ENCODE peak calls at places on chromosomes 5 and 9, in six cellular contexts. Y is H1, X is trophoblast cell, P is IMR-90, T is mesenchymal stem cell, V is neuronal stem cell. H is an unnamed sample.

GRCh38 chr9:89422151-89422918 is 75.6 kb downstream of the SEMA4D start:
- DNase-seq in V (no peak), T (peak), X (peak), P (peak), Y (no peak), H (no peak)

GRCh38 chr5:129856325-129856724 is 47.9 kb upstream of the CHSY3 start:
- DNase-seq in V (no peak), X (no peak), Y (no peak), T (no peak), P (no peak), H (no peak)

GRCh38 chr9:79698988-79699387 is 127.2 kb downstream of the TLE4 start:
- DNase-seq in T (no peak), V (no peak), X (no peak), P (no peak), Y (no peak), H (no peak)

GRCh38 chr5:177390363-177391300 is 6.4 kb downstream of the SLC34A1 start:
- DNase-seq in Y (peak), V (peak), X (peak), T (peak), P (peak), H (peak)

GRCh38 chr5:171316258-171317121 is 7.4 kb downstream of the TLX3 start:
- DNase-seq in X (no peak), T (peak), Y (peak), P (peak), V (no peak), H (peak)

GRCh38 chr5:13591621-13592020 is 352.9 kb downstream of the DNAH5 start:
- DNase-seq in T (peak), Y (no peak), P (peak), X (no peak), V (no peak), H (no peak)

GRCh38 chr5:130642461-130642860 is 522.6 kb downstream of the HINT1 start:
- DNase-seq in Y (no peak), X (no peak), V (no peak), P (no peak), T (no peak), H (no peak)

GRCh38 chr9:73565026-73565425 is 413.4 kb downstream of the ANXA1 start:
- DNase-seq in P (no peak), X (no peak), Y (no peak), V (no peak), T (no peak), H (no peak)

GRCh38 chr5:78761831-78762230 is 113.3 kb upstream of the LHFPL2 start:
- DNase-seq in P (no peak), Y (no peak), X (no peak), T (no peak), V (no peak), H (no peak)

GRCh38 chr9:101138516-101138915 is 110.0 kb downstream of the PLPPR1 start:
- DNase-seq in P (no peak), V (no peak), X (no peak), Y (no peak), T (no peak), H (no peak)

GRCh38 chr5:180591249-180591887 is at the start of gene SCGB3A1:
- DNase-seq in P (no peak), Y (peak), X (no peak), V (no peak), T (no peak), H (no peak)

GRCh38 chr9:133090187-133090586 is 28.4 kb downstream of the CEL start:
- DNase-seq in V (no peak), X (no peak), T (no peak), P (no peak), Y (no peak), H (no peak)

GRCh38 chr5:170903075-170903474 is 41.3 kb downstream of the RANBP17 start:
- DNase-seq in Y (peak), X (no peak), P (no peak), V (no peak), T (no peak), H (peak)

GRCh38 chr5:119435436-119436132 is 16.7 kb upstream of the HSD17B4 start:
- DNase-seq in V (no peak), T (peak), P (peak), X (peak), Y (peak), H (peak)

GRCh38 chr5:76542887-76543690 is 80.1 kb downstream of the F2RL2 start:
- DNase-seq in P (peak), X (peak), Y (no peak), T (peak), V (no peak), H (no peak)

GRCh38 chr5:178392386-178392785 is 159.8 kb upstream of the PHYKPL start:
- DNase-seq in V (no peak), Y (no peak), X (no peak), P (no peak), T (no peak), H (no peak)

GRCh38 chr5:154107010-154107409 is 68.2 kb downstream of the MFAP3 start:
- DNase-seq in P (no peak), V (no peak), Y (no peak), X (no peak), T (no peak), H (no peak)

GRCh38 chr9:2403701-2404100 is 217.9 kb upstream of the VLDLR start:
- DNase-seq in V (no peak), X (peak), T (peak), P (no peak), Y (no peak), H (no peak)

GRCh38 chr9:20683351-20684034 is 566 bp upstream of the FOCAD start:
- DNase-seq in T (peak), P (peak), V (no peak), X (peak), Y (no peak), H (no peak)

GRCh38 chr5:170552486-170553122 is 48.8 kb downstream of the KCNIP1 start:
- DNase-seq in V (peak), Y (no peak), P (peak), T (peak), X (no peak), H (peak)

GRCh38 chr9:4292781-4293180 is 7.1 kb downstream of the GLIS3 start:
- DNase-seq in V (no peak), T (no peak), P (peak), Y (no peak), X (peak), H (no peak)

GRCh38 chr9:110073356-110073666 is 134.6 kb downstream of the C9orf152 start:
- DNase-seq in V (no peak), P (no peak), T (no peak), X (no peak), Y (no peak), H (no peak)

GRCh38 chr5:175872287-175873089 is 1.1 kb downstream of the CPLX2 start:
- DNase-seq in P (no peak), X (no peak), V (no peak), Y (peak), T (no peak), H (peak)

GRCh38 chr9:135945969-135946368 is 15.2 kb downstream of the UBAC1 start:
- DNase-seq in P (no peak), Y (no peak), T (peak), X (peak), V (no peak), H (no peak)

GRCh38 chr5:77928776-77929175 is 152.6 kb upstream of the TBCA start:
- DNase-seq in Y (no peak), P (no peak), V (no peak), X (no peak), T (no peak), H (no peak)

GRCh38 chr9:116985636-116986414 is 298.7 kb downstream of the TRIM32 start:
- DNase-seq in X (no peak), T (no peak), Y (no peak), V (no peak), P (no peak), H (no peak)

GRCh38 chr9:127589955-127590370 is 22.1 kb upstream of the STXBP1 start:
- DNase-seq in V (peak), X (peak), Y (peak), P (peak), T (peak), H (peak)

GRCh38 chr5:59712836-59713487 is 180.6 kb downstream of the PDE4D start:
- DNase-seq in X (no peak), Y (no peak), T (no peak), P (no peak), V (peak), H (no peak)

GRCh38 chr5:124156408-124157027 is 589.9 kb downstream of the ZNF608 start:
- DNase-seq in Y (no peak), P (peak), V (no peak), X (no peak), T (peak), H (no peak)

GRCh38 chr5:44740655-44741054 is 68.1 kb upstream of the MRPS30 start:
- DNase-seq in P (no peak), V (no peak), T (no peak), X (no peak), Y (no peak), H (no peak)

DNA sequence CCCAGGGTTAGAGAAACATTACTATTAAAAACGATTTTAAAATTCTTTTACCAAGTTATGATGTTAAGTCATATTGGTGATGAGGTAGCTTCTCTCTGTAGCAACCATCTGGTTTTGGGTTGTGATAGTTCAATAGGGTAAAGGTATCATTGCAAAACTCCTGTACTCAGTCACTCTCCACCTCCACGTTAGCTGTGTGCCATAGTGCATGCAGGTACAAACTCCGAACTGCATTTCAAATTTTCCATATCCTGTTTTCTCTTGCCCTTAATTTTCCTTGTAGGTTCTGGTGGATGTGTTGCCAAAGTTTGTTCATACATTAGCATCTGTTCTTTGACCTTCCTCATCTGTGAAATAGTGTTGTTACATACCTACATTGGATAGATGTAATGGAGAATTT is 53.1 kb upstream of the ARRDC3 start:
- DNase-seq in T (no peak), P (no peak), X (peak), Y (no peak), V (no peak), H (no peak)
- H4K91ac ChIP-seq in T (no peak), P (no peak), X (no peak), Y (no peak), V (no peak), H (no peak)

GRCh38 chr5:39109616-39110015 is 35.4 kb upstream of the RICTOR start:
- DNase-seq in X (no peak), P (no peak), V (no peak), Y (no peak), T (no peak), H (no peak)

GRCh38 chr5:39106332-39106731 is 32.1 kb upstream of the RICTOR start:
- DNase-seq in P (peak), X (peak), T (peak), V (no peak), Y (no peak), H (no peak)

GRCh38 chr5:39108987-39109386 is 34.8 kb upstream of the RICTOR start:
- DNase-seq in X (no peak), T (no peak), Y (no peak), P (no peak), V (no peak), H (no peak)

GRCh38 chr5:39104221-39104620 is 30.0 kb upstream of the RICTOR start:
- DNase-seq in X (peak), T (no peak), V (no peak), Y (no peak), P (no peak), H (no peak)

GRCh38 chr5:39107350-39107749 is 33.2 kb upstream of the RICTOR start:
- DNase-seq in V (no peak), P (no peak), X (no peak), Y (no peak), T (no peak), H (no peak)
- H4K91ac ChIP-seq in V (no peak), P (no peak), X (no peak), Y (no peak), T (no peak), H (no peak)

GRCh38 chr9:32335127-32335526 is 49.3 kb upstream of the ACO1 start:
- DNase-seq in X (peak), Y (no peak), P (no peak), T (no peak), V (no peak), H (no peak)
- H4K91ac ChIP-seq in X (no peak), Y (no peak), P (no peak), T (no peak), V (no peak), H (no peak)

GRCh38 chr9:35000535-35001284 is 11.2 kb downstream of the DNAJB5 start:
- DNase-seq in P (peak), V (no peak), X (peak), Y (no peak), T (peak), H (peak)
- H4K91ac ChIP-seq in P (peak), V (no peak), X (peak), Y (no peak), T (no peak), H (no peak)

GRCh38 chr9:21936161-21936560 is 58.0 kb downstream of the CDKN2A start:
- DNase-seq in P (no peak), T (no peak), V (no peak), X (peak), Y (no peak), H (no peak)

GRCh38 chr9:21933865-21934264 is 60.3 kb downstream of the CDKN2A start:
- DNase-seq in X (peak), P (peak), Y (no peak), T (no peak), V (no peak), H (no peak)

GRCh38 chr9:21931428-21931827 is 62.8 kb downstream of the CDKN2A start:
- DNase-seq in X (no peak), T (no peak), P (peak), V (no peak), Y (no peak), H (no peak)

GRCh38 chr9:21935631-21936030 is 58.6 kb downstream of the CDKN2A start:
- DNase-seq in P (no peak), T (no peak), V (no peak), X (no peak), Y (no peak), H (no peak)

DNA sequence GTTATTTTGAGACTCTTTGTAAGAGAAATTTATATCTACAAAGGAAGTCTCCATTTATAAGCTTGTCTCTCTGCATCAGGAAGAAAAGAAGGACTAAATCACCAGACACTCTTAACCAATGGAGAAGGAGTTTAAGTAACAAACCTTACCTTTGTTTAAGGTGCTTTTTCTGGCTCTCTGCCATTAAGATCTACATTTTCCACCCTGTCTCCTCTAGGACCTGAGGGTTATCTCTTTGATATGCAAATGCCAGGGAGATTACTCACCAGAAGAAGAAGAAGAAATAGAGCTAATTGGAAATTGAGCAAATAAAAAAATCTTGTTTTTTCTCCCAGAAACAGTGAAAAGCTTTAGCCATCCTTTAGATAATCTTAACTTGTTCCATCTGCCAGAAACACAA is 60.9 kb downstream of the CDKN2A start:
- DNase-seq in P (no peak), T (no peak), V (no peak), X (peak), Y (no peak), H (no peak)
- H4K91ac ChIP-seq in P (no peak), T (no peak), V (no peak), X (no peak), Y (no peak), H (no peak)

GRCh38 chr9:68733021-68733405 is 28.0 kb downstream of the PIP5K1B start:
- DNase-seq in T (no peak), V (no peak), Y (no peak), X (peak), P (no peak), H (no peak)

GRCh38 chr9:68728731-68729130 is 23.7 kb downstream of the PIP5K1B start:
- DNase-seq in Y (no peak), X (no peak), T (no peak), P (no peak), V (no peak), H (no peak)

GRCh38 chr9:68732405-68733020 is 27.5 kb downstream of the PIP5K1B start:
- DNase-seq in X (no peak), Y (no peak), P (no peak), T (no peak), V (no peak), H (no peak)

GRCh38 chr9:68731857-68732256 is 26.8 kb downstream of the PIP5K1B start:
- DNase-seq in T (no peak), Y (no peak), V (no peak), X (no peak), P (no peak), H (no peak)

GRCh38 chr9:68730570-68731227 is 25.7 kb downstream of the PIP5K1B start:
- DNase-seq in V (no peak), X (peak), P (no peak), T (no peak), Y (no peak), H (no peak)
- H4K91ac ChIP-seq in V (no peak), X (no peak), P (no peak), T (no peak), Y (no peak), H (no peak)

H was measured in H9.